ENCODE peak calls at places on chromosomes 11 and 22, in nine cellular contexts. F, G, V, J, K, W, H, Z and T are unnamed samples.

GRCh38 chr11:15109602-15110001 is 5.1 kb upstream of the INSC start:
- ATAC-seq in F (no peak), G (no peak), V (no peak), J (no peak), K (no peak), W (no peak), H (no peak), Z (no peak), T (no peak)

GRCh38 chr11:73766763-73767162 is 5.9 kb upstream of the RAB6A start:
- ATAC-seq in F (no peak), G (no peak), V (no peak), J (no peak), K (no peak), W (no peak), H (no peak), Z (no peak), T (no peak)

GRCh38 chr11:128201801-128202200 is 385.6 kb downstream of the ETS1 start:
- ATAC-seq in F (no peak), G (no peak), V (no peak), J (no peak), K (no peak), W (no peak), H (no peak), Z (no peak), T (no peak)

GRCh38 chr22:32079110-32080089 is 36.3 kb downstream of the SLC5A1 start:
- ATAC-seq in F (no peak), G (peak; percentile 32), V (peak; percentile 80), J (peak; percentile 76), K (peak; percentile 68), W (peak; percentile 82), H (no peak), Z (peak; percentile 94), T (no peak)

GRCh38 chr11:46696212-46696558 is 4.2 kb downstream of the ARHGAP1 start:
- ATAC-seq in F (no peak), G (peak; percentile 58), V (peak; percentile 78), J (no peak), K (no peak), W (no peak), H (no peak), Z (no peak), T (no peak)

GRCh38 chr11:35040221-35040942 is 98.6 kb upstream of the CD44 start:
- ATAC-seq in F (no peak), G (no peak), V (peak; percentile 72), J (peak; percentile 50), K (peak; percentile 87), W (no peak), H (peak; percentile 45), Z (peak; percentile 91), T (no peak)

GRCh38 chr22:32587449-32587848 is 112.8 kb downstream of the FBXO7 start:
- ATAC-seq in F (no peak), G (no peak), V (no peak), J (no peak), K (peak; percentile 68), W (no peak), H (no peak), Z (peak; percentile 60), T (peak; percentile 80)

GRCh38 chr11:65323813-65324212 is 9.1 kb downstream of the CDC42EP2 start:
- ATAC-seq in F (peak; percentile 29), G (peak; percentile 19), V (no peak), J (no peak), K (no peak), W (peak; percentile 29), H (no peak), Z (peak; percentile 30), T (peak; percentile 41)

GRCh38 chr11:1762537-1763302 is 1.0 kb downstream of the CTSD start:
- ATAC-seq in F (peak; percentile 57), G (peak; percentile 21), V (peak; percentile 23), J (peak; percentile 34), K (peak; percentile 74), W (peak; percentile 35), H (no peak), Z (peak; percentile 44), T (peak; percentile 20)

GRCh38 chr11:16902979-16903378 is 111.2 kb downstream of the PLEKHA7 start:
- ATAC-seq in F (no peak), G (no peak), V (no peak), J (no peak), K (no peak), W (peak; percentile 36), H (no peak), Z (no peak), T (no peak)

DNA sequence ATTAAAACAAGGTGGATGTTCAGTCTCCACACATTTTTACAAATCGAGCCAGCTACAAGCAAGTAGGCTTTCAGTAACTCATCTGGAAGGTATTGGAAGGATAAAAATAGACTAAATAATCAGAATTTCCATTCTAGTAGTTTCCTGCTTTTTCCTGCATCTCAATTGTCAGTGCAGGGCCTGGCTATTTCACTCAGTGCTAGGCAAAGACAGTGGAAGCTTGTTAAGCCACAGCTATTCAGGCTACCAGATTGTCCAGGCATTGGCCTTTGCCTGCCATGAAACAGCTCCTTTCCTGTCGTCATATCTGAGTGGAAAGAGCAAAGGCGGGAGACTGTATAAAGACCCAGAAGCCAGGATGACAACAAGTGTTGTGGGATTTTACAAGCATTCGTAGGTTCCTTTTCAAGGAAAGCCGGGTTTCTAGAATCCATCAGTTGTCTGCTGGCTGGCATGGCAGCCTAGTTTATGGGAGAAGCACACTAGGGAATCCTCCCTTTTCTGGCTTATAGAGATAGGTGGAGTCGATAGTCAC is 2.1 kb upstream of the TNRC6B start:
- ATAC-seq in F (no peak), G (no peak), V (no peak), J (no peak), K (no peak), W (no peak), H (no peak), Z (no peak), T (no peak)
- H3K27ac ChIP-seq in F (no peak overlapping the region), G (peak overlapping the region; percentile 12), V (peak overlapping the region; percentile 84), J (no peak overlapping the region), K (no peak overlapping the region), W (no peak overlapping the region), H (peak overlapping the region; percentile 35), Z (peak overlapping the region; percentile 18), T (peak overlapping the region; percentile 77)

GRCh38 chr11:19792510-19792909 is 79.9 kb downstream of the NAV2 start:
- ATAC-seq in F (no peak), G (peak; percentile 73), V (no peak), J (peak; percentile 77), K (no peak), W (no peak), H (no peak), Z (no peak), T (peak; percentile 44)
- TF ChIP-seq CTCF in F (no peak), G (no peak), V (no peak), J (no peak), K (no peak), W (no peak), H (no peak), Z (no peak), T (no peak)

DNA sequence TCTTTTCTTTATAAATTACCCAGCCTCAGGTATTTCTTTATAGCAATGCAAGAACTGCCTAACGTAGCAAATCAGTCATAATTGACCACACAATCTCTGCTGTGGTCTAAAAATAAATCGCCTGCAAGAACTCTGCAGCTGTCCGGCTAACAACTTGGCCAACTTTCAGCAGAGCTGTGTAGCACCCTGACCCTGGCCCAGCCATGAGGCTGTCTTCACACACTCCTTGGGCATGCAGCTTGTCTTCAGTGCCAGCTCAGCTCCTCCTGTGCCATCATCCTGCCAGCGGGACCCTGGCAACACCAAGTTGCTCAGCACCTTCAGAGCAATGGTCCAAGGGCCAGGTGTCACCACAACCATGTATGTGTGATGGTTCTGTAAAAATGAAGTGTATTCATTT is 355.6 kb downstream of the OPCML start:
- ATAC-seq in F (no peak), G (peak; percentile 61), V (no peak), J (no peak), K (no peak), W (no peak), H (no peak), Z (no peak), T (no peak)
- H3K9me3 ChIP-seq in F (no peaks in the 10 kb centered on the region), G (no peaks in the 10 kb centered on the region), V (no peaks in the 10 kb centered on the region), J (no peaks in the 10 kb centered on the region), K (no peaks in the 10 kb centered on the region), W (peaks cover 24% of the 10 kb centered on the region), H (no peaks in the 10 kb centered on the region), Z (no peaks in the 10 kb centered on the region), T (no peaks in the 10 kb centered on the region)

DNA sequence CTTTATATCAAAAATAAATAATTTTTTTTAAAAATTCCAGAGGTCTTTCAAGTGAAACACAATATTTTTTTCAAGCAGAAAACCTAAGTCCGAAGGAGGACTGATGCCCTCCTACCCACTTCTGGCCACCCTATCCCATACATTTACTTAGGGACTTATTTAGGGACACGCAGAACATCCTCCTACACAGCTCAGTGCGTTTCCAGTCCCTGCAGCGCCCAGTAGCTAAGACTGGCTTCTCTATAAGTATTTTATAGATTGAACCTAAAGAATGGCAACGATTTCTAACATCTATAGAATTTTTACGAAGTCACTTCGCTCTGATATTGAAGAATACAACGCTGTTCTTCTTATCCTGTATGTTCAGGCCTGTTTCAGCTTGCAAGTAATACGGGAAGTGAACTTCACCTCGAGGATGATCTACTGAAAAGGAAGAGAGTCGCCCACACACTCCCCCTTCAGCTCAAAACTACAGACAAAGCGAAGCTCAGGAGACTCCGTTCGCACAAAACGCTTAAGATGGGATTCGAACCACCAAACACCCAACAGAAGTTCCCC is 341 bp downstream of the CHEK2 start:
- ATAC-seq in F (peak; percentile 11), G (no peak), V (no peak), J (no peak), K (no peak), W (no peak), H (no peak), Z (no peak), T (no peak)
- H3K27ac ChIP-seq in F (peak overlapping the region; percentile 71), G (no peak overlapping the region), V (peak overlapping the region; percentile 97), J (no peak overlapping the region), K (no peak overlapping the region), W (no peak overlapping the region), H (peak overlapping the region; percentile 80), Z (peak overlapping the region; percentile 100), T (peak overlapping the region; percentile 98)

GRCh38 chr22:18998998-18999397 is 62.9 kb upstream of the PRODH start:
- ATAC-seq in F (no peak), G (no peak), V (no peak), J (no peak), K (no peak), W (no peak), H (no peak), Z (no peak), T (no peak)
- TF ChIP-seq CTCF in F (peak; percentile 44), G (no peak), V (no peak), J (no peak), K (no peak), W (peak; percentile 48), H (peak; percentile 24), Z (no peak), T (no peak)

DNA sequence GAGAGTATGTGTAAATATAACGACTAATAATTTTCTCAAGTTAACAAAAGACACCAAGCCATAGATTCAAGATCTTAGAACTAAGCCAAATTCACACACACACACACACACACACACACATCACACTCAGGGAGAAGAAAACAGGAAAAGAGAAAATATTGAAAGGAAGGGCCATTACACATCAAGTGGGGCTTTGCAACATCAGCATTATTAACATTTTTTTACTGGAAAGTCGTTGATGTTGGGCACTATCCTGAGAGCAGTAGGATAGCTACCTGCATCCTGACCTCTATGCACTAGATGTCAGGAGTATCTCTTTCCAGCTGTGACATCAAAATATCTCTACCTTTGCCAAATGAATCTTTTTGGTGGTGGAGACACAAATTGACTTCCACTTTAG is 8.9 kb downstream of the OR5D16 start:
- ATAC-seq in F (no peak), G (no peak), V (no peak), J (no peak), K (no peak), W (no peak), H (no peak), Z (no peak), T (no peak)
- H3K9me3 ChIP-seq in F (peaks cover 23% of the 10 kb centered on the region), G (no peaks in the 10 kb centered on the region), V (no peaks in the 10 kb centered on the region), J (no peaks in the 10 kb centered on the region), K (no peaks in the 10 kb centered on the region), W (peaks cover 3% of the 10 kb centered on the region), H (no peaks in the 10 kb centered on the region), Z (no peaks in the 10 kb centered on the region), T (no peaks in the 10 kb centered on the region)